ENCODE peak calls at places on chromosomes 4 and X, in five cellular contexts. C is Right ventricle myocardium superior; P is CD8-positive, alpha-beta T cell; A is pons; Q is amniotic stem cell. I is an unnamed sample.

GRCh38 chr4:54660591-54660990 is 2.8 kb downstream of the KIT start:
- DNase-seq in C (no peak), P (no peak), A (no peak), Q (no peak), I (no peak)

GRCh38 chr4:185119927-185120630 is 23.0 kb upstream of the SLC25A4 start:
- DNase-seq in C (no peak), P (no peak), A (no peak), Q (no peak), I (no peak)

GRCh38 chr4:7872264-7872771 is 67.3 kb downstream of the AFAP1 start:
- DNase-seq in C (peak), P (no peak), A (peak), Q (peak), I (peak)

GRCh38 chr4:148955926-148956325 is 513.7 kb upstream of the NR3C2 start:
- DNase-seq in C (no peak), P (no peak), A (no peak), Q (no peak), I (no peak)

GRCh38 chr4:98970386-98970785 is 25.1 kb upstream of the METAP1 start:
- DNase-seq in C (no peak), P (no peak), A (no peak), Q (no peak), I (no peak)

GRCh38 chrX:104482757-104483156 is 83.2 kb upstream of the IL1RAPL2 start:
- DNase-seq in C (no peak), P (no peak), A (no peak), Q (no peak), I (no peak)

GRCh38 chrX:72269671-72270251 is 7.3 kb downstream of the RPS4X start:
- DNase-seq in C (no peak), P (peak), A (no peak), Q (peak), I (no peak)

GRCh38 chr4:75820676-75821075 is 81.6 kb downstream of the PPEF2 start:
- DNase-seq in C (no peak), P (no peak), A (no peak), Q (no peak), I (no peak)

GRCh38 chrX:70201732-70202131 is 24.4 kb downstream of the DGAT2L6 start:
- DNase-seq in C (no peak), P (no peak), A (no peak), Q (no peak), I (no peak)

I was measured in left ventricle myocardium superior.